ENCODE peak calls at places on chromosomes 12 and 14, in ten cellular contexts. Q is astrocyte, E is progenitor cell of endocrine pancreas, X is HepG2, I is AG04449, V is suprapubic skin, W is astrocyte of the spinal cord, C is mucosa of descending colon, B is body of pancreas, Z is fibroblast of lung. U is an unnamed sample.
A peak's percentile ranks its signal among the peaks of the same experiment; 100 is the strongest.

GRCh38 chr12:112822056-112822455 is 30.5 kb downstream of the RPH3A start:
- DNase-seq in B (no peak), C (no peak), W (no peak), Z (no peak), Q (no peak), I (no peak), X (no peak), V (no peak), E (no peak), U (no peak)

GRCh38 chr14:29222671-29223268 is 456.2 kb downstream of the FOXG1 start:
- DNase-seq in W (peak; percentile 73), Q (peak; percentile 47), E (no peak), X (peak; percentile 63), Z (peak; percentile 62), C (no peak), I (no peak), B (no peak), V (no peak), U (no peak)

GRCh38 chr14:102442241-102443211 is 67.0 kb downstream of the ANKRD9 start:
- DNase-seq in W (no peak), X (peak; percentile 85), E (no peak), Z (no peak), Q (no peak), I (no peak), C (peak; percentile 76), B (no peak), V (no peak), U (no peak)

GRCh38 chr14:85479771-85480170 is 50.2 kb upstream of the FLRT2 start:
- DNase-seq in W (no peak), C (no peak), B (no peak), Q (no peak), Z (no peak), X (no peak), V (no peak), I (no peak), E (no peak), U (no peak)

GRCh38 chr12:95185096-95185495 is 32.2 kb downstream of the FGD6 start:
- DNase-seq in E (no peak), Z (no peak), I (no peak), Q (no peak), W (no peak), C (no peak), B (no peak), V (no peak), X (no peak), U (no peak)

GRCh38 chr12:128903231-128903630 is 50.0 kb downstream of the GLT1D1 start:
- DNase-seq in B (no peak), X (no peak), Q (no peak), Z (no peak), V (no peak), W (no peak), C (no peak), I (no peak), E (no peak), U (no peak)

GRCh38 chr14:36880276-36880675 is 218.6 kb downstream of the PAX9 start:
- DNase-seq in X (no peak), C (no peak), Z (no peak), E (no peak), V (no peak), W (no peak), I (no peak), B (no peak), Q (no peak), U (no peak)

GRCh38 chr12:130526813-130527212 is 189.1 kb downstream of the PIWIL1 start:
- DNase-seq in E (peak; percentile 68), V (no peak), B (no peak), C (peak; percentile 46), W (no peak), Z (no peak), Q (no peak), X (peak; percentile 14), I (no peak), U (no peak)

GRCh38 chr12:1457901-1458300 is 136.5 kb downstream of the FBXL14 start:
- DNase-seq in Z (peak; percentile 95), B (no peak), I (peak; percentile 80), E (no peak), W (peak; percentile 77), X (no peak), V (no peak), Q (peak; percentile 90), C (no peak), U (no peak)

GRCh38 chr12:121638298-121639202 is 12.2 kb downstream of the ORAI1 start:
- DNase-seq in X (no peak), Q (no peak), V (no peak), E (no peak), W (no peak), C (no peak), I (no peak), Z (no peak), B (no peak), U (no peak)

GRCh38 chr12:29429999-29430698 is 49.2 kb upstream of the ERGIC2 start:
- DNase-seq in X (no peak), I (no peak), C (no peak), B (no peak), Q (no peak), V (no peak), W (no peak), Z (no peak), E (no peak), U (no peak)

GRCh38 chr14:65840786-65841185 is 428.3 kb downstream of the FUT8 start:
- DNase-seq in B (no peak), C (no peak), Q (no peak), Z (peak; percentile 6), V (no peak), X (no peak), W (no peak), I (no peak), E (no peak), U (no peak)

GRCh38 chr12:118979763-118980406 is 1.5 kb upstream of the SRRM4 start:
- DNase-seq in X (peak; percentile 56), B (peak; percentile 51), C (peak; percentile 25), E (peak; percentile 47), W (peak; percentile 4), V (no peak), I (no peak), Q (peak; percentile 2), Z (peak; percentile 17), U (no peak)

GRCh38 chr12:72296389-72296788 is 24.2 kb downstream of the TRHDE start:
- DNase-seq in Z (peak; percentile 96), V (no peak), W (peak; percentile 89), Q (peak; percentile 93), C (no peak), X (no peak), I (no peak), B (no peak), E (no peak), U (no peak)

GRCh38 chr12:32532951-32533350 is 133.6 kb downstream of the FGD4 start:
- DNase-seq in W (no peak), C (no peak), X (no peak), B (no peak), V (no peak), E (no peak), Q (no peak), Z (no peak), I (no peak), U (no peak)

GRCh38 chr14:68084256-68084655 is 264.7 kb downstream of the RAD51B start:
- DNase-seq in V (no peak), I (no peak), C (no peak), Z (peak; percentile 23), X (no peak), W (peak; percentile 41), B (no peak), Q (no peak), E (no peak), U (no peak)
- TF ChIP-seq CTCF in V (no peak), I (peak; percentile 11), C (no peak), Z (peak; percentile 39), X (peak; percentile 51), W (peak; percentile 44), B (no peak), Q (no peak), E (no peak), U (no peak)

GRCh38 chr12:39368891-39369290 is 74.0 kb downstream of the KIF21A start:
- DNase-seq in Q (peak; percentile 3), Z (peak; percentile 22), E (no peak), V (no peak), I (no peak), B (no peak), C (no peak), X (no peak), W (no peak), U (no peak)

GRCh38 chr12:39368096-39368495 is 74.8 kb downstream of the KIF21A start:
- DNase-seq in V (no peak), E (no peak), I (no peak), Q (no peak), X (no peak), Z (no peak), C (no peak), B (no peak), W (no peak), U (no peak)

GRCh38 chr12:39367494-39367893 is 75.4 kb downstream of the KIF21A start:
- DNase-seq in Z (no peak), X (no peak), Q (no peak), V (no peak), B (no peak), C (no peak), I (no peak), E (no peak), W (no peak), U (no peak)

GRCh38 chr12:39364196-39364595 is 78.7 kb downstream of the KIF21A start:
- DNase-seq in X (no peak), C (no peak), Q (no peak), V (no peak), I (no peak), B (no peak), W (no peak), Z (no peak), E (no peak), U (no peak)

GRCh38 chr12:39365364-39366001 is 77.4 kb downstream of the KIF21A start:
- DNase-seq in V (no peak), C (no peak), E (no peak), Q (no peak), X (no peak), I (no peak), Z (no peak), B (no peak), W (no peak), U (no peak)
- TF ChIP-seq CTCF in V (no peak), C (no peak), E (no peak), Q (peak; percentile 4), X (no peak), I (no peak), Z (no peak), B (no peak), W (no peak), U (no peak)

GRCh38 chr12:110888256-110888991 is 32.0 kb downstream of the MYL2 start:
- DNase-seq in B (no peak), Z (no peak), I (no peak), W (no peak), V (no peak), C (no peak), Q (no peak), X (no peak), E (no peak), U (no peak)
- TF ChIP-seq CTCF in B (no peak), Z (no peak), I (no peak), W (no peak), V (no peak), C (no peak), Q (no peak), X (no peak), E (peak; percentile 5), U (no peak)

DNA sequence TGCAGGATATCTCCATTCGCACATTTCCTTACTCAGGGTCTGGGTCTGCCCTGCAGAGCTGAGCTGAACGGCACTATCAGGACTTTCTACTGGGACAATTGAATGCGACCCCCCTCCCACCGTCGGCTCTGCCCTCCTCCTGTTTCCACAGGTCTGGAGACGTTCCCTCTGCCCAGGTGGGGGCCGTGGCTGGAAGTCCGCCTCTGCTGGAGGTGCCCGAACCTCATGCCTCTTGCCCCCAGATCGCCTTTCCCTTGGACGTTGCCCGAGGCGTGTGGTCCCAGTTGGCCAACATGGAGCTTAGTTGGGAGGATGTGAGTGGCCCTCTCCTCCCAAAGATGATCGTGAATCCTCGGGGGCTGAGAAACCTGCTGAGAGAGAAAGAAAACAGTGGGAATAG is 21.2 kb upstream of the KLC1 start:
- DNase-seq in X (no peak), Q (no peak), I (no peak), C (no peak), Z (no peak), E (no peak), W (no peak), B (no peak), V (no peak), U (no peak)
- TF ChIP-seq CTCF in X (no peak), Q (no peak), I (no peak), C (no peak), Z (no peak), E (no peak), W (no peak), B (no peak), V (no peak), U (no peak)